ENCODE peak calls at places on chromosomes 5 and 9, in six cellular contexts. One of them, this sample, is unnamed.

GRCh38 chr9:33452828-33453271 is 5.5 kb upstream of the AQP3 start:
- DNase-seq in fibroblast of lung: peak
- DNase-seq in MM.1S: no peak
- DNase-seq in GM12878: no peak
- DNase-seq in astrocyte: peak
- DNase-seq in A673: peak
- DNase-seq in this sample: no peak

GRCh38 chr9:137255448-137256114 is 454 bp downstream of the NELFB start:
- DNase-seq in fibroblast of lung: peak
- DNase-seq in MM.1S: peak
- DNase-seq in GM12878: no peak
- DNase-seq in astrocyte: no peak
- DNase-seq in A673: no peak
- DNase-seq in this sample: no peak

GRCh38 chr9:117239428-117239827 is 175.4 kb downstream of the ASTN2 start:
- DNase-seq in fibroblast of lung: no peak
- DNase-seq in MM.1S: no peak
- DNase-seq in GM12878: no peak
- DNase-seq in astrocyte: no peak
- DNase-seq in A673: no peak
- DNase-seq in this sample: no peak

GRCh38 chr9:131651160-131651559 is 88.7 kb downstream of the RAPGEF1 start:
- DNase-seq in fibroblast of lung: no peak
- DNase-seq in MM.1S: no peak
- DNase-seq in GM12878: no peak
- DNase-seq in astrocyte: no peak
- DNase-seq in A673: no peak
- DNase-seq in this sample: no peak

GRCh38 chr9:92706218-92706940 is 36.4 kb upstream of the IPPK start:
- DNase-seq in fibroblast of lung: no peak
- DNase-seq in MM.1S: peak
- DNase-seq in GM12878: no peak
- DNase-seq in astrocyte: no peak
- DNase-seq in A673: peak
- DNase-seq in this sample: no peak

GRCh38 chr9:96109718-96110351 is 192.1 kb downstream of the HSD17B3 start:
- DNase-seq in fibroblast of lung: peak
- DNase-seq in MM.1S: no peak
- DNase-seq in GM12878: no peak
- DNase-seq in astrocyte: peak
- DNase-seq in A673: no peak
- DNase-seq in this sample: no peak

GRCh38 chr5:119302916-119303897 is 52.6 kb upstream of the TNFAIP8 start:
- DNase-seq in fibroblast of lung: peak
- DNase-seq in MM.1S: no peak
- DNase-seq in GM12878: no peak
- DNase-seq in astrocyte: peak
- DNase-seq in A673: no peak
- DNase-seq in this sample: no peak

GRCh38 chr5:172870261-172870806 is 36.3 kb downstream of the ERGIC1 start:
- DNase-seq in fibroblast of lung: peak
- DNase-seq in MM.1S: no peak
- DNase-seq in GM12878: no peak
- DNase-seq in astrocyte: peak
- DNase-seq in A673: no peak
- DNase-seq in this sample: no peak

GRCh38 chr5:124604419-124604818 is 142.0 kb downstream of the ZNF608 start:
- DNase-seq in fibroblast of lung: no peak
- DNase-seq in MM.1S: no peak
- DNase-seq in GM12878: no peak
- DNase-seq in astrocyte: no peak
- DNase-seq in A673: no peak
- DNase-seq in this sample: no peak

GRCh38 chr5:177474094-177474493 is 660 bp upstream of the DBN1 start:
- DNase-seq in fibroblast of lung: peak
- DNase-seq in MM.1S: no peak
- DNase-seq in GM12878: no peak
- DNase-seq in astrocyte: no peak
- DNase-seq in A673: no peak
- DNase-seq in this sample: no peak

GRCh38 chr9:137382728-137383452 is 40.1 kb downstream of the EXD3 start:
- DNase-seq in fibroblast of lung: no peak
- DNase-seq in MM.1S: no peak
- DNase-seq in GM12878: no peak
- DNase-seq in astrocyte: no peak
- DNase-seq in A673: no peak
- DNase-seq in this sample: no peak

GRCh38 chr9:36345103-36345846 is 54.8 kb downstream of the RNF38 start:
- DNase-seq in fibroblast of lung: no peak
- DNase-seq in MM.1S: no peak
- DNase-seq in GM12878: no peak
- DNase-seq in astrocyte: no peak
- DNase-seq in A673: peak
- DNase-seq in this sample: no peak

DNA sequence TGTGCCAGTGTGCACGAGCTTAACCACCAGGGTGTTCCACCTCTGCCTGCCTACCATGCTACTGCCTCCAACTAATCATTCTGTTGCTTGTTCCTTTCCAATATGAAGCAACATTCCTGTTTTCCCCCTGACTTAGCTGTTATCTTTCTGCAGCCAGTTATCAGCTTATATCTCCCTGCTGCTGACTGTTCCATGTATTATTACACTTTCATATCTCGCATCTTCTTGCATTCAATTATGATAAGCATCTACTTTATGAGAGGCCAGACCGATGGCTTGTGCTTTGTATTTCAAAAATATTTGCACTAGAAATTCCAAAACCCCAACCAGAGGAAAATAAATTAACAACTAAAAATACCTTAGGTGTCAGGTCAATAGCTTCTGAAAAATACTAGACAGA is 394.0 kb upstream of the BRINP1 start:
- DNase-seq in fibroblast of lung: no peak
- DNase-seq in MM.1S: no peak
- DNase-seq in GM12878: no peak
- DNase-seq in astrocyte: no peak
- DNase-seq in A673: no peak
- DNase-seq in this sample: no peak
- H3K4me3 ChIP-seq in fibroblast of lung: no peak
- H3K4me3 ChIP-seq in MM.1S: no peak
- H3K4me3 ChIP-seq in GM12878: no peak
- H3K4me3 ChIP-seq in astrocyte: no peak
- H3K4me3 ChIP-seq in A673: no peak
- H3K4me3 ChIP-seq in this sample: no peak

GRCh38 chr5:171312129-171312819 is 3.2 kb downstream of the TLX3 start:
- DNase-seq in fibroblast of lung: no peak
- DNase-seq in MM.1S: no peak
- DNase-seq in GM12878: no peak
- DNase-seq in astrocyte: no peak
- DNase-seq in A673: no peak
- DNase-seq in this sample: no peak
- TF ChIP-seq EZH2 in fibroblast of lung: peak
- TF ChIP-seq EZH2 in MM.1S: no peak
- TF ChIP-seq EZH2 in GM12878: no peak
- TF ChIP-seq EZH2 in astrocyte: peak
- TF ChIP-seq EZH2 in A673: peak
- TF ChIP-seq EZH2 in this sample: no peak

DNA sequence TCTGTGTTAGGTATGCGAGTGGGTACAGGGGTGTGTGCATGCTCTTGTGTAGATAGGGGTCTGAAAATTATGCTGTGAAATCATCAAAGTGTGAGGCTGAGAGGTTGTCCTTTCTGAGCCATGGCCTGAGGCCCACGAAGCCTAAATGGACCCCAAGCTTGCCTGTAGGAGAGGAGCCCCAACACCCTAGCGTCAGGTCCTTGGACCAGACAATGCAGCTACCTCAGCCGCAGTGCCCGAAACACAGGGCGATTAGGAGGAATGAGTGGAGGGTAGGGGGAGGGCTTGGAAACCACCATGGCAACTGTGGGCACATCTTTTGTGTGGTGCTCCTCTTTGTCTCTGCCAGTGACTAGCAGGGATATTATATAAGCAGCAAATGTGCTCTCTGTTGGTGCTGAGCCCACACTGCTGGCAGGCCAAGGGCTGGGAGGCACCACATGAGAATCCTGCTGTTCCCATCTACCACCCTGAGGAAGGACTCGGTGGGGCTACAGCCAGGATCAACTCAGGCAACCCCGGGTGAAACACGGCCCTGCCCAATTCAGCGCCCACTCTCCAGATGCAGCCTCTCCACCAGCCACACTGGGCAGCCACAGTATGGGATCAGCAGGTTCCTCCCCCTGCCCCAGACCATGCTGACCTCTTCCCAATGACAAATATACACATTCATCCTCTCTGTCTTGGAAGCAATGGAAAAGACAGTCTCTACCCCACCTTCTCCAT is 84.6 kb upstream of the FSTL4 start:
- DNase-seq in fibroblast of lung: no peak
- DNase-seq in MM.1S: no peak
- DNase-seq in GM12878: no peak
- DNase-seq in astrocyte: no peak
- DNase-seq in A673: no peak
- DNase-seq in this sample: no peak
- H3K4me3 ChIP-seq in fibroblast of lung: no peak
- H3K4me3 ChIP-seq in MM.1S: no peak
- H3K4me3 ChIP-seq in GM12878: no peak
- H3K4me3 ChIP-seq in astrocyte: no peak
- H3K4me3 ChIP-seq in A673: no peak
- H3K4me3 ChIP-seq in this sample: no peak

DNA sequence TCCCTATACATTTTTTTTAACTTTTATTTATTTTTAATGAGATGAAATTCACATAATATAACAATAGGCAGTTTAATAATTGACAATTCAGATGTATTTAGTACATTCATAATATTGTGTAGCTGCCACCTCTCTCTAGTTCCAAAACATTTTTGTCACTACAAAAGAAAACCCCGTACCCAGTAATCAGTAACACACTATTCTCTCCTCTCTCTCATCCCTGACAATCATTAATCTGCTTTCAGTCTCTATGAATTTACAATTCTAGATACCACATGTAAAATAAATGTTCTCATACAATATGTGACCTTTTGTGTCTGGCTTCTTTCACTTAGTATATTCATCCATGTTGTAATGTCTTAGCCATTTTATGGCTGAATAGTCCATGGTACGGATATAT is 244.8 kb upstream of the DMRT1 start:
- DNase-seq in fibroblast of lung: no peak
- DNase-seq in MM.1S: no peak
- DNase-seq in GM12878: no peak
- DNase-seq in astrocyte: no peak
- DNase-seq in A673: no peak
- DNase-seq in this sample: no peak
- TF ChIP-seq EZH2 in fibroblast of lung: no peak
- TF ChIP-seq EZH2 in MM.1S: no peak
- TF ChIP-seq EZH2 in GM12878: no peak
- TF ChIP-seq EZH2 in astrocyte: no peak
- TF ChIP-seq EZH2 in A673: no peak
- TF ChIP-seq EZH2 in this sample: no peak

GRCh38 chr5:95957804-95958203 is 3.8 kb downstream of the ELL2 start:
- DNase-seq in fibroblast of lung: no peak
- DNase-seq in MM.1S: no peak
- DNase-seq in GM12878: no peak
- DNase-seq in astrocyte: no peak
- DNase-seq in A673: no peak
- DNase-seq in this sample: no peak
- H3K4me3 ChIP-seq in fibroblast of lung: peak
- H3K4me3 ChIP-seq in MM.1S: no peak
- H3K4me3 ChIP-seq in GM12878: peak
- H3K4me3 ChIP-seq in astrocyte: peak
- H3K4me3 ChIP-seq in A673: no peak
- H3K4me3 ChIP-seq in this sample: no peak

DNA sequence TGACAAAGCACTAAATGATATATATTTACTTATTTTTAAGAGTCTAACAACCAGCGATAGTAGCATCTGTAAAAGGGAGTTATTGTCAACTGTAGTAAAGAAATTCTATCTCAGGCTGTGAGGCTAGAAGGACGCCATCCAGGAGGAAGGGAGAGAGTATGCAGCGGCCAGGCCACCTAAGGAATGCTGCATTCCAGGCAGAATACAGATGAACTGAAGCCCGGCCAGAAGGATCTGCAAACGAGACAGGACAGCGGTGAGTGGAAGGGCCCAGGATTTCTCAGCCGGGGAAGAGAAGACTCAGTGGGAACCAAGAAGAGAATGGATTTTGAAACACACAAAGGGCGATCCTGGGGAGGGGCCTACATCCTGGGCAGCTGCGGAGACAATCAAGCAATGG is 7.4 kb downstream of the RETREG1 start:
- DNase-seq in fibroblast of lung: no peak
- DNase-seq in MM.1S: no peak
- DNase-seq in GM12878: no peak
- DNase-seq in astrocyte: no peak
- DNase-seq in A673: no peak
- DNase-seq in this sample: no peak
- TF ChIP-seq EZH2 in fibroblast of lung: no peak
- TF ChIP-seq EZH2 in MM.1S: no peak
- TF ChIP-seq EZH2 in GM12878: no peak
- TF ChIP-seq EZH2 in astrocyte: no peak
- TF ChIP-seq EZH2 in A673: no peak
- TF ChIP-seq EZH2 in this sample: no peak

DNA sequence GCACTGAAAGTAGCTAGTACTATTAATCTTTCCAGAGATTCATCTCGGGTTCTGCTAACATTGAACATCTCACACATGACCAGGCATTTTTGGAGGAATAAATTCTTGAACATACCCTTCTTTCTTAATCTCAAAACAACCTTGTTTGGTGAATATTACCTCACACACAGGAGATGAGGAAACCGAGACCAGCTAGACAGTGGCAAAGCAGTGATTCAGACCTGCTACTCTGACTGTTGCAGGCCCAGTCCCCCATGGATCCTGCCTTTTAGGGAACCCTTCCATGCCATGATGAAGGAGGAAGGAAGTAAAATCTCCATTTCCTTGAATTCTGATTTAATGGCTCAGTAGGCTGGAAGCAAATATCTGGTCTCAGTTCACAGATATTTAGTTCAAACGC is 2.6 kb downstream of the PCSK5 start:
- DNase-seq in fibroblast of lung: no peak
- DNase-seq in MM.1S: no peak
- DNase-seq in GM12878: no peak
- DNase-seq in astrocyte: no peak
- DNase-seq in A673: no peak
- DNase-seq in this sample: no peak
- H3K4me3 ChIP-seq in fibroblast of lung: no peak
- H3K4me3 ChIP-seq in MM.1S: no peak
- H3K4me3 ChIP-seq in GM12878: no peak
- H3K4me3 ChIP-seq in astrocyte: peak
- H3K4me3 ChIP-seq in A673: no peak
- H3K4me3 ChIP-seq in this sample: peak

This sample was measured in SK-N-MC.